ENCODE peak calls at places on chromosomes 7 and 10, in four cellular contexts. S is astrocyte, H is A549, O is GM23248. Y is an unnamed sample.

GRCh38 chr10:10959666-10960065 is 58.0 kb upstream of the CELF2 start:
- DNase-seq in H (no peak), O (no peak), S (no peak), Y (no peak)

GRCh38 chr10:8069627-8070026 is 15.1 kb downstream of the GATA3 start:
- DNase-seq in O (no peak), S (peak; percentile 92), H (no peak), Y (no peak)

GRCh38 chr10:106147050-106147449 is 1017.5 kb downstream of the SORCS1 start:
- DNase-seq in H (no peak), O (no peak), S (no peak), Y (no peak)

GRCh38 chr7:105450177-105450861 is 61.6 kb upstream of the SRPK2 start:
- DNase-seq in H (no peak), O (peak; percentile 14), S (no peak), Y (no peak)

GRCh38 chr7:68503400-68503799 is 1094.9 kb upstream of the AUTS2 start:
- DNase-seq in H (no peak), S (no peak), O (no peak), Y (no peak)

GRCh38 chr7:131011976-131012375 is 278.0 kb upstream of the KLF14 start:
- DNase-seq in H (peak; percentile 51), O (peak; percentile 91), S (peak; percentile 81), Y (peak; percentile 52)

GRCh38 chr10:60003709-60004191 is 97.4 kb upstream of the CCDC6 start:
- DNase-seq in S (no peak), O (no peak), H (no peak), Y (no peak)

GRCh38 chr10:89642193-89642592 is 2.8 kb downstream of the PANK1 start:
- DNase-seq in S (no peak), H (no peak), O (no peak), Y (no peak)

GRCh38 chr7:135979674-135980660 is 2.8 kb upstream of the MTPN start:
- DNase-seq in S (peak; percentile 67), H (no peak), O (peak; percentile 75), Y (peak; percentile 55)

GRCh38 chr10:31757374-31757773 is 171.3 kb downstream of the ARHGAP12 start:
- DNase-seq in H (no peak), O (peak; percentile 55), S (no peak), Y (no peak)

GRCh38 chr10:11164806-11165590 is 147.3 kb downstream of the CELF2 start:
- DNase-seq in O (peak; percentile 93), H (no peak), S (peak; percentile 89), Y (peak; percentile 76)

GRCh38 chr10:120436431-120437142 is 20.4 kb upstream of the PLPP4 start:
- DNase-seq in S (no peak), H (no peak), O (peak; percentile 59), Y (no peak)

GRCh38 chr10:122648599-122649428 is 50.8 kb downstream of the C10orf120 start:
- DNase-seq in S (no peak), H (peak; percentile 51), O (peak; percentile 50), Y (peak; percentile 32)

GRCh38 chr10:51291961-51292360 is 217.7 kb downstream of the PRKG1 start:
- DNase-seq in S (no peak), O (no peak), H (no peak), Y (no peak)

GRCh38 chr7:123867220-123867619 is 22.3 kb downstream of the HYAL4 start:
- DNase-seq in H (no peak), O (peak; percentile 21), S (no peak), Y (peak; percentile 10)

GRCh38 chr10:80288849-80289248 is 609 bp downstream of the MAT1A start:
- DNase-seq in H (no peak), S (no peak), O (no peak), Y (no peak)

DNA sequence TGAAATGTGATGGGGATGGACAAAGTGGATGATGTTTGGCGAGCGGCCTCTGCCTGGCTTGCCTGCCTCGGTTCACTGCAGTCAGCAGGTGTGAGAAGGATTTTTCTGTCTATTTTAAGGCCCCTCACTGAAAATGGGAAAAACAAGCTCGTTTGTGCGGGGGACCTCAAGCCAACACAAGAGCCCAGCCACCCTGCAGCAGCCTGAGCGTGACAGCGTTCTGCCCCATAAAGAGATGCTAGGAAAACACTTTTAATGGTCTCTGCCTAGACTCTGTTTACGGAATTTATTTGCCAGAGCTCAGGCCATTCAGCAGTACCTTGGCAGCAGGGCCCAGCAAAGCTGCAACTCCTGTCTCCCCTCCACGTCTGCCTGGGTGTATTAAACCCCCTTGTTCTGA is 131.7 kb downstream of the GRK5 start:
- DNase-seq in O (no peak), H (no peak), S (no peak), Y (no peak)
- H3K27ac ChIP-seq in O (no peak overlapping the region), H (no peak overlapping the region), S (no peak overlapping the region), Y (no peak overlapping the region)

GRCh38 chr10:69847883-69848282 is 46.2 kb downstream of the COL13A1 start:
- DNase-seq in H (no peak), S (no peak), O (peak; percentile 41), Y (no peak)

GRCh38 chr10:69845574-69846251 is 44.0 kb downstream of the COL13A1 start:
- DNase-seq in O (peak; percentile 39), S (no peak), H (peak; percentile 29), Y (no peak)

GRCh38 chr10:69848454-69848853 is 46.7 kb downstream of the COL13A1 start:
- DNase-seq in S (no peak), O (no peak), H (no peak), Y (no peak)

GRCh38 chr10:69846252-69847000 is 44.7 kb downstream of the COL13A1 start:
- DNase-seq in O (no peak), H (no peak), S (no peak), Y (no peak)

DNA sequence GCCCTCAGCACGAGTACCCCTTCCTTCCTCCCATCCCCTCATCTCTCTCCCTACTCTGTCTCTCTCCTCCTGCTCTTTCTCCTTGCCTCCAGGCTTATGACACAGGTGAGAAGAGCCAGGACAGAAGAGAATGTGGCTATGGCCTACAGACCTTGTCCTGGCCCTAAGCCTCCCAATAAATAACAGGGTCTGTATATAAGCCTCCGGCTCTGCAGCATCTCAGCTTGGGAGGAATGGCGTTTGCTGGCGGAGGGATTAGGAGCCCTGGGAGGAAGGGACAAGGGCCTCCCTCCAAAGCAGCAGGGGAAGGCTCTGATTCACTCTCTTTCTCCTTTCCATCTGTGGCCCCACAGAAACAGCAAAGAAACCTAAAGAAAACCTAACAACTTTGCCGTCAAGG is 45.8 kb downstream of the COL13A1 start:
- DNase-seq in O (no peak), H (no peak), S (no peak), Y (no peak)
- H3K27ac ChIP-seq in O (no peak overlapping the region), H (no peak overlapping the region), S (peak overlapping the region; percentile 9), Y (no peak overlapping the region)

DNA sequence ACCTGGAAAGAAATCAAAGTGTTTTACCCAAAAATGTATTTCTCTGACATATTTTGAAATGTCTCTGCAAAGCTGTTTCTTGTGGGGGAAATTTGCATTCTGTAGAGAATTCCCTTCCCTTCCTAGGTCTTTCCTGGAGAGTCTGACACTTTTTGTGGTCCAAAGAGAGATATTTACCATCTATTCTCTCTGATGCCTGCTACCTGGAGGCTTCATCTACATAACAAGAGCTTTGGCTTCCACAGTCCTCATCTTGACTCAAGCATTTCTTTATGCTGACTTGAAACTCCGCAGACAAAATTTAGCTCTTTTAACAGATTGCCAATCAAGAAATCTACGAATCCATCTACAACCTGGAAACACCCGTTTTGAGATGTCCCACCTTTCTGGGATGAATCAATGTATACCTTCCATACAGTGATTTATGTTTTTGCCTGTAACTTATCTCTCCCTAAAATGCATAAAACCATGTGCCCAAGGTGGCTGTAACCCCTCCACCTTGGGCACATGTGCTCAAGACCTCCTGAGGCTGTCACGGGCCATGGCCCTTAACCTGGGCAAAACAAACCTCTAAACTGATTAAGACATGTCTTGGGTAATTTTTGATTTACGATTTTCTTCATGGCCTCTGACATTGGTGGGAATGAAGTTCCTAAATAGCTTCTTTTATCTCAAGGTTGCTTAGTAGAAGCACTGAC is 334.7 kb downstream of the GALNT17 start:
- DNase-seq in O (no peak), S (no peak), H (no peak), Y (no peak)
- H3K27ac ChIP-seq in O (no peak overlapping the region), S (no peak overlapping the region), H (no peak overlapping the region), Y (no peak overlapping the region)

GRCh38 chr7:139738772-139739171 is 39.0 kb downstream of the HIPK2 start:
- DNase-seq in O (no peak), S (no peak), H (no peak), Y (no peak)

GRCh38 chr7:139743267-139743966 is 34.4 kb downstream of the HIPK2 start:
- DNase-seq in S (no peak), O (no peak), H (no peak), Y (no peak)

GRCh38 chr7:139741813-139742344 is 35.9 kb downstream of the HIPK2 start:
- DNase-seq in H (no peak), O (peak; percentile 31), S (no peak), Y (no peak)

GRCh38 chr7:139739863-139740597 is 37.8 kb downstream of the HIPK2 start:
- DNase-seq in H (no peak), O (no peak), S (no peak), Y (no peak)

DNA sequence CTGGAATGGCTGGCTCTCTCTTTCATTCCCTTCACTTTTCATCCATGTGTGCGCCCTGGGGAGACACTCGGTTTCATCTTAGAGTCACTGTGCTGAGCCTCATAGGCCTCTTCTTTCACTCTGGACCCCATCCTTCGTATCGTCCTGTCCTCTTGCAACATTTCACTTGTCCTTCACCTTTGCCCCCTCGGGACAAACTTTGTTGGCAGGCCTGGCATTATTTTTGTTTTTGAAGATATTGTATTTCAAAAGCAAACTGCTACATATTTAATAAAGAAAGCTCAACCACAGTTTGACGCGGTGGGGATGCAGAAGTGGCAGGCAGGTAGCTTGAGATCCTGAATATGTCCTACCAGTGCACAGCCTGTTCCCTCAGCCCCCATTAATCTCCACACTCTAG is 36.6 kb downstream of the HIPK2 start:
- DNase-seq in O (no peak), H (no peak), S (no peak), Y (no peak)
- H3K27ac ChIP-seq in O (no peak overlapping the region), H (peak overlapping the region; percentile 58), S (no peak overlapping the region), Y (no peak overlapping the region)

GRCh38 chr10:132706701-132707100 is 79.2 kb downstream of the NKX6-2 start:
- DNase-seq in H (no peak), O (no peak), S (no peak), Y (no peak)
- H3K27ac ChIP-seq in H (no peak overlapping the region), O (no peak overlapping the region), S (no peak overlapping the region), Y (no peak overlapping the region)